ENCODE peak calls at places on chromosomes 13 and 19, in five cellular contexts. L is ascending aorta; M is body of pancreas; F is thoracic aorta; H is CD4-positive, CD25-positive, alpha-beta regulatory T cell. S is an unnamed sample.

GRCh38 chr19:48609571-48610108 is 3.1 kb downstream of the SPACA4 start:
- DNase-seq in L (no peak), M (no peak), F (no peak), H (no peak), S (no peak)

GRCh38 chr19:40398417-40399056 is 8.6 kb upstream of the HIPK4 start:
- DNase-seq in L (no peak), M (no peak), F (no peak), H (peak), S (peak)

GRCh38 chr13:45119469-45119989 is 781 bp upstream of the GTF2F2 start:
- DNase-seq in L (no peak), M (peak), F (no peak), H (peak), S (no peak)

GRCh38 chr19:13963603-13964105 is 11.3 kb downstream of the DCAF15 start:
- DNase-seq in L (no peak), M (no peak), F (no peak), H (no peak), S (no peak)

GRCh38 chr19:41548954-41549688 is 26.8 kb upstream of the CEACAM21 start:
- DNase-seq in L (no peak), M (no peak), F (no peak), H (peak), S (no peak)

GRCh38 chr13:42215578-42216421 is 56.2 kb upstream of the AKAP11 start:
- DNase-seq in L (no peak), M (no peak), F (no peak), H (peak), S (no peak)

GRCh38 chr19:48397636-48398328 is 4.3 kb downstream of the GRIN2D start:
- DNase-seq in L (no peak), M (no peak), F (no peak), H (no peak), S (no peak)

GRCh38 chr19:40414536-40415535 is 1.7 kb upstream of the PRX start:
- DNase-seq in L (no peak), M (no peak), F (no peak), H (no peak), S (no peak)

GRCh38 chr13:63305641-63306133 is 1890.0 kb upstream of the PCDH20 start:
- DNase-seq in L (no peak), M (no peak), F (no peak), H (no peak), S (no peak)

GRCh38 chr13:75704942-75705320 is 68.8 kb downstream of the LMO7 start:
- DNase-seq in L (no peak), M (peak), F (no peak), H (no peak), S (no peak)

GRCh38 chr13:75445717-75446529 is 36.0 kb downstream of the TBC1D4 start:
- DNase-seq in L (no peak), M (no peak), F (no peak), H (no peak), S (no peak)

GRCh38 chr19:53870485-53870844 is 2.8 kb downstream of the MYADM start:
- DNase-seq in L (no peak), M (peak), F (no peak), H (no peak), S (no peak)

GRCh38 chr19:51460164-51460992 is 2.1 kb upstream of the SIGLEC8 start:
- DNase-seq in L (no peak), M (peak), F (no peak), H (no peak), S (no peak)

GRCh38 chr13:51818276-51818675 is 14.3 kb upstream of the DHRS12 start:
- DNase-seq in L (no peak), M (no peak), F (no peak), H (no peak), S (no peak)

GRCh38 chr13:71869274-71869673 is 2.3 kb upstream of the DACH1 start:
- DNase-seq in L (no peak), M (no peak), F (no peak), H (no peak), S (no peak)

GRCh38 chr13:40974460-40975407 is 44.4 kb downstream of the ELF1 start:
- DNase-seq in L (no peak), M (peak), F (no peak), H (peak), S (no peak)

GRCh38 chr13:113125506-113126264 is 3.1 kb downstream of the F10 start:
- DNase-seq in L (no peak), M (peak), F (no peak), H (no peak), S (no peak)

GRCh38 chr19:45091031-45091918 is 1.7 kb upstream of the PPP1R37 start:
- DNase-seq in L (peak), M (peak), F (peak), H (peak), S (peak)

GRCh38 chr19:34118879-34119748 is 53.2 kb upstream of the LSM14A start:
- DNase-seq in L (no peak), M (no peak), F (no peak), H (no peak), S (no peak)

GRCh38 chr13:47216176-47216822 is 319.4 kb upstream of the HTR2A start:
- DNase-seq in L (no peak), M (no peak), F (no peak), H (no peak), S (no peak)

GRCh38 chr19:51688665-51689571 is 4.2 kb upstream of the SPACA6 start:
- DNase-seq in L (no peak), M (peak), F (peak), H (no peak), S (peak)

GRCh38 chr19:34838753-34839431 is 65.9 kb upstream of the ZNF599 start:
- DNase-seq in L (no peak), M (peak), F (no peak), H (peak), S (no peak)

GRCh38 chr13:114118763-114119123 is 13.7 kb downstream of the RASA3 start:
- DNase-seq in L (no peak), M (peak), F (no peak), H (no peak), S (no peak)

GRCh38 chr13:36420437-36420891 is 11.8 kb upstream of the CCNA1 start:
- DNase-seq in L (no peak), M (peak), F (peak), H (peak), S (peak)

GRCh38 chr19:14505488-14506239 is 9.7 kb upstream of the GIPC1 start:
- DNase-seq in L (no peak), M (peak), F (no peak), H (peak), S (no peak)

GRCh38 chr19:18193388-18194207 is 580 bp downstream of the MPV17L2 start:
- DNase-seq in L (no peak), M (no peak), F (no peak), H (no peak), S (no peak)

GRCh38 chr19:49136771-49137171 is 17.4 kb downstream of the PPFIA3 start:
- DNase-seq in L (no peak), M (no peak), F (no peak), H (no peak), S (peak)

GRCh38 chr19:34171539-34171876 is 796 bp upstream of the LSM14A start:
- DNase-seq in L (no peak), M (peak), F (no peak), H (no peak), S (no peak)

GRCh38 chr19:4449022-4449825 is 8.4 kb downstream of the UBXN6 start:
- DNase-seq in L (peak), M (peak), F (no peak), H (no peak), S (peak)

GRCh38 chr13:71979616-71980015 is 112.6 kb upstream of the DACH1 start:
- DNase-seq in L (no peak), M (peak), F (no peak), H (no peak), S (no peak)

GRCh38 chr13:106795847-106796246 is 227.9 kb upstream of the ARGLU1 start:
- DNase-seq in L (no peak), M (no peak), F (no peak), H (no peak), S (no peak)

GRCh38 chr19:6091771-6092291 is 18.5 kb downstream of the RFX2 start:
- DNase-seq in L (no peak), M (no peak), F (no peak), H (no peak), S (no peak)

GRCh38 chr13:47415048-47415447 is 518.2 kb upstream of the HTR2A start:
- DNase-seq in L (no peak), M (no peak), F (no peak), H (no peak), S (no peak)

GRCh38 chr19:3324405-3324856 is 42.0 kb upstream of the NFIC start:
- DNase-seq in L (no peak), M (peak), F (no peak), H (peak), S (peak)

GRCh38 chr13:29936051-29936813 is 85.8 kb upstream of the UBL3 start:
- DNase-seq in L (no peak), M (peak), F (no peak), H (no peak), S (no peak)

GRCh38 chr19:19526581-19527370 is 1.9 kb upstream of the YJEFN3 start:
- DNase-seq in L (no peak), M (no peak), F (no peak), H (no peak), S (no peak)

GRCh38 chr19:19528721-19529490 is at the start of gene YJEFN3:
- DNase-seq in L (no peak), M (no peak), F (no peak), H (no peak), S (no peak)

GRCh38 chr19:19525611-19526380 is 2.9 kb upstream of the YJEFN3 start:
- DNase-seq in L (no peak), M (no peak), F (no peak), H (no peak), S (no peak)

GRCh38 chr19:19527674-19528625 is 761 bp upstream of the YJEFN3 start:
- DNase-seq in L (no peak), M (no peak), F (no peak), H (no peak), S (no peak)

DNA sequence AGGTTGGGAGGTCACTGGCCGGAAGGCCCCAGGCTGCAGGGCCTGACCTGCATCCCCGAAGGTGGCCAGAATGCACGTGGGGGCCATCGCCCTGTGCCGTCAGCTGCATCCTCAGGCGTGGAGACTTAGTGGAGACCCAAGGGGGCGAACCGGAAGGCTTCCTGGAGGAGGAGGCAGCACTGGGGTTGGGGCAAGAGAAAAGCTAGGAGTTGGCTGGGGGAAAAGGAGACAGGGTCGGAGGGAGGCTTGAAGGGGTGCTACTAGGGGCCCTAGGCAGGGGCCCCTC is 1.4 kb upstream of the YJEFN3 start:
- DNase-seq in L (no peak), M (no peak), F (no peak), H (no peak), S (no peak)
- H3K4me3 ChIP-seq in L (no peak), M (no peak), F (no peak), H (no peak), S (no peak)

DNA sequence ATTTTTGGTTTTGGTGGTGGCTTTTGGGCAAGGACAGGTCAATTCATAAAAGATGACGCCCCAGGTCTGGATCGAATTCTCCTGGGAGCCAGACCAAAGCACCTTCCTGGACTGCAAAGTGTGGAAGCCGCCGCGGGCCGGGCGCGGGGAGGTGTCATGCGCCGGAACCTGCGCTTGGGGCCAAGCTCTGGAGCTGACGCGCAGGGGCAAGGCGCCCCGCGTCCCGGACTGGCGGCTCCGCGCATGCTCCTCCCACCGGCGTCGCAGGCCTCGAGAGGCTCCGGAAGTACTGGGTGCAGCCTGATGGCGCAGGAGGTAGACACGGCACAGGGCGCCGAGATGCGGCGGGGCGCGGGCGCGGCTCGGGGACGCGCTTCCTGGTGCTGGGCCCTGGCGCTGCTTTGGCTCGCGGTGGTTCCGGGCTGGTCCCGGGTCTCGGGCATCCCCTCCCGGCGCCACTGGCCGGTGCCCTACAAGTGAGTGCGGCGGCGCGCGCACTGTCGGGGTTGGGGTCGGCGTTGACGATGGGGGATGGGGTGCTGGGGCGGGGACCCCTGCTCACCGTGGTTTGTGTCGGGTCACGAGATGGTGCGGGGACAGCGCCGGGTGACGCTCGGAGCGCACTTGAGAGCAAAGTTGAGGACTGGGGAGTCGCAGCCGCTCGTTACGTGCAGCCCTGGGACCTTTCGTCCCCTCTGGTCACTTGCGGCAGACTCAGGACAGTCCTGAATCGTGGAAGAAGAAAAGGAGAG is at the start of gene CLN5:
- DNase-seq in L (peak), M (peak), F (peak), H (peak), S (peak)
- H3K4me3 ChIP-seq in L (peak), M (peak), F (peak), H (peak), S (peak)

GRCh38 chr13:39527961-39528720 is 74.9 kb downstream of the LHFPL6 start:
- DNase-seq in L (no peak), M (peak), F (no peak), H (no peak), S (no peak)

GRCh38 chr13:39530996-39531395 is 72.0 kb downstream of the LHFPL6 start:
- DNase-seq in L (no peak), M (no peak), F (no peak), H (no peak), S (no peak)

GRCh38 chr13:39524795-39525194 is 78.2 kb downstream of the LHFPL6 start:
- DNase-seq in L (no peak), M (no peak), F (no peak), H (no peak), S (no peak)

GRCh38 chr13:39526499-39526898 is 76.5 kb downstream of the LHFPL6 start:
- DNase-seq in L (no peak), M (no peak), F (no peak), H (no peak), S (no peak)

GRCh38 chr13:39527301-39527700 is 75.7 kb downstream of the LHFPL6 start:
- DNase-seq in L (no peak), M (no peak), F (no peak), H (no peak), S (no peak)
- H3K4me3 ChIP-seq in L (no peak), M (no peak), F (no peak), H (no peak), S (no peak)

DNA sequence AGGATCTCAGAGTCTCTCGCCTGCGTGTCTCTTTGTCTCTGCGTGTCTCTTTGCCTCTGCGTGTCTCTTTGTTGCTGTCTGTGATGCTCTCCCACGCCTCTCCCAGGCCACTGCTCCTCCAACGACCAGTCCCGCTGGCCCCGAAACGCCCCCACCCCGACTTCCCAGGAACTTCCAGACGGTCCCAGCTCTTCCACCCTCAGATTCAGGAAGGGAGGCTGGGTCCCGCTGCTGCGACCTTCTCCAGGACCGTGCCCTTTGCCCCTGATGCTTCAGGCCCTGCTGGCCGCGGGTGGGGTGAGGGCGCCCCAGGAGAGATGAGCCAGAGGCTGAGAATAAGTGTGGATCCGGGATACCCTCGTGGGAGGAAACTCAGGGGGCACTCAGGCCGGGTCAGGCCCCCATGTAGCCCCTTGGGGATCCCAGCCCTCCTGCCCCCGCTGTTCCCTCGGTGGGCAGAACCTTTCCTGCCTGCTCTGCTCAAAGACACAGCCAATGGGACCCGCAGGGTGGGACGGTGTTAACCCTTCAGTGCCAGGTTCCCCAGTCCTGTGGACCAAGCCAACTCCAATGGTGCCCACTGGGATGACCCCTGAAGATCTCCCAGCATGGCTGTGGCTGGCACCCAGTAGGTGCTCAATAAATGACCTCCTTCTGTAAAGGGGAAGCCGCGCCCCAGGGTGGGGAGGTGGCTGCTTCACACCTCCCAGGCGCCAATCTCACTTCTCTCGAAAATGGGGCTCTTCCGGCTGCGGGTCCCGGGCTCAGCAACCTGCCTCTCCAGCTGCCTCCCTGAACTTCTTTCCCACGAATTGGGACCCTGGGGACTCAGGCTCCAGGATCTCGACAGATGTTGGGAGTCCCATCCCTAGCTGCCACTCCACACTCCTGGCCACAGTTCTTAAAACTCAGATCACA is 1.5 kb upstream of the S1PR5 start:
- DNase-seq in L (no peak), M (peak), F (no peak), H (no peak), S (no peak)
- H3K4me3 ChIP-seq in L (peak), M (no peak), F (peak), H (no peak), S (peak)

GRCh38 chr13:50236898-50237318 is 221.7 kb downstream of the KCNRG start:
- DNase-seq in L (no peak), M (no peak), F (no peak), H (peak), S (no peak)
- H3K4me3 ChIP-seq in L (no peak), M (no peak), F (peak), H (peak), S (no peak)

DNA sequence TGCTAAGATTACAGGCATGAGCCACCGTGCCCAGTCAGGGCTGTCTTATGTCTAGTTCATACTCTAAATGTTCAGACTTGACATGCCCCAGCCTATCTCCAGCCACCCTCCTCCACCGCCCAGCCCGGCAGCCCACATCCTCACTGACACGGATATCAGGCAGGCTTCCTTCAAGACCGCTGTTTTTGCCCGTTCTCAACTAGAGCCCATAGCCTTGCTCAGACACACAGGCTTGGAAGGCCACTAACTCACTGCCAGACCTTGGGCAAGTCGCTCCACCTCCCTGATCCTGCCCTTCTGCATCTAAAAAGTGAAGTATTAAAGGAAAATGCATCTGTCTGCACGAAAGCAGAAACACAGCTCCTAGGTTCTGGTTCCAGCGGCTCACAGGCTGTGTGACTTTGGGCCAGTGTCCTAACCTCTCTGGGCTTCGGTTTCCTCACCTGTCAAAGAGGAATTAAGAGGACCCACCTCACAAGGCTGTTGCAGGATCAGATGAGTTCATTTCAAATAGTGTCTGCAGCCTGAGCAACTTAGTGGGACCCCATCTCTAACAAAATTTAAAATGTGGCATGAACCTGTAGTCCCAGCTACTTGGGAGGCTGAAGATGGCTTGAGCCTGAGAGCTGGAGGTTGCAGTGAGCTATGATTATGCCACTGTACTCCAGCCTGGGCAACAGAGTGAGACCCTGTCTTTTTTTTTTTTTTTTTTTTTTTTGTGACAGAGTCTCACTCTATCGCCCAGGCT is 14.5 kb upstream of the CERS4 start:
- DNase-seq in L (no peak), M (no peak), F (no peak), H (peak), S (no peak)
- H3K4me3 ChIP-seq in L (no peak), M (no peak), F (peak), H (peak), S (peak)

GRCh38 chr19:55606817-55607216 is 1.4 kb downstream of the ZNF865 start:
- DNase-seq in L (no peak), M (no peak), F (no peak), H (no peak), S (no peak)
- H3K4me3 ChIP-seq in L (peak), M (no peak), F (peak), H (no peak), S (peak)

DNA sequence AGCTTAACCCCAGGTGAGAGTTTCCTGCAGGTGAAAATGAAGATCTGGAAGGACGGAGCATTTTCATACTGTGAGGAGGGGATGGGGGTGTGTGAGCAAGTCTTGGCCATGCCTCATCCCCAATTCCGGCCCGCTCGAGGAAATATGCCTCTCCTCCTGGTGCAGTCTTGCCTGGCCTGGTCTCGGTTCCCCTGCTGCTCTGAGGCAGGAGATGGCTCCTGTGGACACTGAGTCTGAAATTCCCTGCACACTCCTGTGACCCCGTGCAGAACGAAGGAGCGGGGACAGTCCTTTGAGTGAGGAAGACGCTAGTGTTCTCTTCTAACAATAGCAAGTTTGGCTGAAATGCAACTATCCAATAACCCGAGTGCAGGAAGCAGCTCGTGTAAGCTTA is 329 bp upstream of the ZNF439 start:
- DNase-seq in L (no peak), M (no peak), F (no peak), H (peak), S (no peak)
- H3K4me3 ChIP-seq in L (peak), M (no peak), F (peak), H (peak), S (peak)

GRCh38 chr19:35901055-35901644 is 810 bp upstream of the NFKBID start:
- DNase-seq in L (no peak), M (no peak), F (no peak), H (no peak), S (no peak)
- H3K4me3 ChIP-seq in L (no peak), M (no peak), F (peak), H (peak), S (peak)

S was measured in left ventricle myocardium inferior.